ENCODE peak calls at places on chromosomes 4 and X, in four cellular contexts. One of them, this sample, is unnamed.

GRCh38 chr4:152460488-152460887 is 75.4 kb downstream of the FBXW7 start:
- DNase-seq in neural crest cell: no peak
- DNase-seq in GM13976: no peak
- DNase-seq in left ventricle myocardium inferior: no peak
- DNase-seq in this sample: peak

GRCh38 chr4:112213091-112213490 is 18.5 kb upstream of the AP1AR start:
- DNase-seq in neural crest cell: no peak
- DNase-seq in GM13976: no peak
- DNase-seq in left ventricle myocardium inferior: no peak
- DNase-seq in this sample: no peak

GRCh38 chr4:27764526-27764837 is 903.8 kb downstream of the STIM2 start:
- DNase-seq in neural crest cell: no peak
- DNase-seq in GM13976: no peak
- DNase-seq in left ventricle myocardium inferior: no peak
- DNase-seq in this sample: no peak

GRCh38 chr4:53905281-53905934 is 159.0 kb downstream of the CHIC2 start:
- DNase-seq in neural crest cell: no peak
- DNase-seq in GM13976: no peak
- DNase-seq in left ventricle myocardium inferior: no peak
- DNase-seq in this sample: no peak

GRCh38 chrX:2694868-2695267 is 3.8 kb downstream of the CD99 start:
- DNase-seq in neural crest cell: no peak
- DNase-seq in GM13976: no peak
- DNase-seq in left ventricle myocardium inferior: no peak
- DNase-seq in this sample: no peak

GRCh38 chrX:145729635-145730034 is 88.0 kb upstream of the SLITRK2 start:
- DNase-seq in neural crest cell: no peak
- DNase-seq in GM13976: no peak
- DNase-seq in left ventricle myocardium inferior: no peak
- DNase-seq in this sample: no peak

GRCh38 chr4:87543835-87544461 is 14.8 kb upstream of the SPARCL1 start:
- DNase-seq in neural crest cell: no peak
- DNase-seq in GM13976: no peak
- DNase-seq in left ventricle myocardium inferior: no peak
- DNase-seq in this sample: no peak

GRCh38 chr4:183348706-183349659 is 26.8 kb upstream of the CLDN24 start:
- DNase-seq in neural crest cell: no peak
- DNase-seq in GM13976: no peak
- DNase-seq in left ventricle myocardium inferior: no peak
- DNase-seq in this sample: no peak

GRCh38 chr4:172698256-172698655 is 470.4 kb upstream of the GALNT7 start:
- DNase-seq in neural crest cell: no peak
- DNase-seq in GM13976: no peak
- DNase-seq in left ventricle myocardium inferior: no peak
- DNase-seq in this sample: no peak

GRCh38 chrX:119989905-119990408 is 46.4 kb upstream of the NKAP start:
- DNase-seq in neural crest cell: no peak
- DNase-seq in GM13976: no peak
- DNase-seq in left ventricle myocardium inferior: no peak
- DNase-seq in this sample: no peak

GRCh38 chr4:139655116-139655515 is 10.5 kb upstream of the MGST2 start:
- DNase-seq in neural crest cell: no peak
- DNase-seq in GM13976: no peak
- DNase-seq in left ventricle myocardium inferior: no peak
- DNase-seq in this sample: no peak

GRCh38 chrX:15686818-15687685 is 22.4 kb upstream of the CLTRN start:
- DNase-seq in neural crest cell: peak
- DNase-seq in GM13976: peak
- DNase-seq in left ventricle myocardium inferior: no peak
- DNase-seq in this sample: peak

GRCh38 chr4:38948551-38948950 is 80.9 kb downstream of the FAM114A1 start:
- DNase-seq in neural crest cell: no peak
- DNase-seq in GM13976: no peak
- DNase-seq in left ventricle myocardium inferior: no peak
- DNase-seq in this sample: no peak

GRCh38 chr4:101730291-101731117 is 60.0 kb upstream of the BANK1 start:
- DNase-seq in neural crest cell: peak
- DNase-seq in GM13976: peak
- DNase-seq in left ventricle myocardium inferior: peak
- DNase-seq in this sample: peak

GRCh38 chrX:150032742-150033141 is 94.5 kb upstream of the EOLA2 start:
- DNase-seq in neural crest cell: no peak
- DNase-seq in GM13976: no peak
- DNase-seq in left ventricle myocardium inferior: no peak
- DNase-seq in this sample: no peak

GRCh38 chr4:144374065-144374464 is 233.5 kb upstream of the GYPA start:
- DNase-seq in neural crest cell: no peak
- DNase-seq in GM13976: peak
- DNase-seq in left ventricle myocardium inferior: no peak
- DNase-seq in this sample: peak

GRCh38 chr4:948101-948935 is 16.1 kb downstream of the TMEM175 start:
- DNase-seq in neural crest cell: no peak
- DNase-seq in GM13976: no peak
- DNase-seq in left ventricle myocardium inferior: no peak
- DNase-seq in this sample: no peak

GRCh38 chr4:114905017-114905416 is 208.4 kb downstream of the NDST4 start:
- DNase-seq in neural crest cell: no peak
- DNase-seq in GM13976: no peak
- DNase-seq in left ventricle myocardium inferior: no peak
- DNase-seq in this sample: no peak

GRCh38 chr4:74096265-74096980 is 2.6 kb downstream of the CXCL2 start:
- DNase-seq in neural crest cell: no peak
- DNase-seq in GM13976: no peak
- DNase-seq in left ventricle myocardium inferior: no peak
- DNase-seq in this sample: no peak

GRCh38 chrX:115142057-115142456 is 47.2 kb upstream of the RBMXL3 start:
- DNase-seq in neural crest cell: no peak
- DNase-seq in GM13976: no peak
- DNase-seq in left ventricle myocardium inferior: no peak
- DNase-seq in this sample: no peak

GRCh38 chr4:67558493-67558892 is at the start of gene STAP1:
- DNase-seq in neural crest cell: no peak
- DNase-seq in GM13976: no peak
- DNase-seq in left ventricle myocardium inferior: no peak
- DNase-seq in this sample: no peak
- TF ChIP-seq CTCF in neural crest cell: no peak
- TF ChIP-seq CTCF in GM13976: peak
- TF ChIP-seq CTCF in left ventricle myocardium inferior: no peak
- TF ChIP-seq CTCF in this sample: peak

GRCh38 chr4:121306932-121307331 is 73.9 kb downstream of the QRFPR start:
- DNase-seq in neural crest cell: no peak
- DNase-seq in GM13976: no peak
- DNase-seq in left ventricle myocardium inferior: no peak
- DNase-seq in this sample: no peak

GRCh38 chr4:121304843-121305348 is 75.9 kb downstream of the QRFPR start:
- DNase-seq in neural crest cell: no peak
- DNase-seq in GM13976: no peak
- DNase-seq in left ventricle myocardium inferior: no peak
- DNase-seq in this sample: no peak

GRCh38 chr4:121308328-121308663 is 72.5 kb downstream of the QRFPR start:
- DNase-seq in neural crest cell: no peak
- DNase-seq in GM13976: no peak
- DNase-seq in left ventricle myocardium inferior: no peak
- DNase-seq in this sample: no peak

GRCh38 chr4:121308828-121309227 is 72.0 kb downstream of the QRFPR start:
- DNase-seq in neural crest cell: no peak
- DNase-seq in GM13976: no peak
- DNase-seq in left ventricle myocardium inferior: no peak
- DNase-seq in this sample: no peak

GRCh38 chr4:121307441-121308327 is 73.1 kb downstream of the QRFPR start:
- DNase-seq in neural crest cell: no peak
- DNase-seq in GM13976: peak
- DNase-seq in left ventricle myocardium inferior: no peak
- DNase-seq in this sample: peak
- TF ChIP-seq CTCF in neural crest cell: peak
- TF ChIP-seq CTCF in GM13976: peak
- TF ChIP-seq CTCF in left ventricle myocardium inferior: peak
- TF ChIP-seq CTCF in this sample: peak

DNA sequence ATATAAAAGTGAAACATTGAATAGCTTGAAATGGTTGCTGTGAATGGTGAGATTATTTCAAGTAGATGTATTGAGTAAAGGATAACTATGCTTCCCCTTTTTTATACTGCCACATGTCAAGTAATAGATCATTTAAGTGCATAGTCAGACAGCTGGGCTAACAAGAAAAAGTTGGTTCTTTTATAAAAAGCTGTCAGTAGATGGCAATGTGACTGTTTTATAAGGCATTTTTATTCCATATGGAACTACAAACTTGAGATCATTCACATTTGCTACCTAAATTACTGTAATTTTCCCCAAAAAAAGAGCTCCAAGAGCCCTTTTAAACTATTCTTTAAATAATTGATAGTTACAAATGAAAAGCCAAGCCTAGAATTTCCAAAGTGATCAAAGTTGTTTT is 831.0 kb downstream of the C4orf33 start:
- DNase-seq in neural crest cell: no peak
- DNase-seq in GM13976: no peak
- DNase-seq in left ventricle myocardium inferior: no peak
- DNase-seq in this sample: no peak
- TF ChIP-seq CTCF in neural crest cell: peak
- TF ChIP-seq CTCF in GM13976: no peak
- TF ChIP-seq CTCF in left ventricle myocardium inferior: no peak
- TF ChIP-seq CTCF in this sample: peak

GRCh38 chr4:186946682-186947294 is 223.1 kb upstream of the FAT1 start:
- DNase-seq in neural crest cell: no peak
- DNase-seq in GM13976: no peak
- DNase-seq in left ventricle myocardium inferior: no peak
- DNase-seq in this sample: no peak
- TF ChIP-seq CTCF in neural crest cell: peak
- TF ChIP-seq CTCF in GM13976: no peak
- TF ChIP-seq CTCF in left ventricle myocardium inferior: no peak
- TF ChIP-seq CTCF in this sample: no peak

GRCh38 chr4:113278324-113278934 is 229.0 kb downstream of the ANK2 start:
- DNase-seq in neural crest cell: peak
- DNase-seq in GM13976: peak
- DNase-seq in left ventricle myocardium inferior: peak
- DNase-seq in this sample: peak
- TF ChIP-seq CTCF in neural crest cell: peak
- TF ChIP-seq CTCF in GM13976: peak
- TF ChIP-seq CTCF in left ventricle myocardium inferior: peak
- TF ChIP-seq CTCF in this sample: peak

GRCh38 chrX:47179221-47179927 is 14.3 kb upstream of the UBA1 start:
- DNase-seq in neural crest cell: no peak
- DNase-seq in GM13976: no peak
- DNase-seq in left ventricle myocardium inferior: peak
- DNase-seq in this sample: no peak
- TF ChIP-seq CTCF in neural crest cell: no peak
- TF ChIP-seq CTCF in GM13976: no peak
- TF ChIP-seq CTCF in left ventricle myocardium inferior: no peak
- TF ChIP-seq CTCF in this sample: no peak

DNA sequence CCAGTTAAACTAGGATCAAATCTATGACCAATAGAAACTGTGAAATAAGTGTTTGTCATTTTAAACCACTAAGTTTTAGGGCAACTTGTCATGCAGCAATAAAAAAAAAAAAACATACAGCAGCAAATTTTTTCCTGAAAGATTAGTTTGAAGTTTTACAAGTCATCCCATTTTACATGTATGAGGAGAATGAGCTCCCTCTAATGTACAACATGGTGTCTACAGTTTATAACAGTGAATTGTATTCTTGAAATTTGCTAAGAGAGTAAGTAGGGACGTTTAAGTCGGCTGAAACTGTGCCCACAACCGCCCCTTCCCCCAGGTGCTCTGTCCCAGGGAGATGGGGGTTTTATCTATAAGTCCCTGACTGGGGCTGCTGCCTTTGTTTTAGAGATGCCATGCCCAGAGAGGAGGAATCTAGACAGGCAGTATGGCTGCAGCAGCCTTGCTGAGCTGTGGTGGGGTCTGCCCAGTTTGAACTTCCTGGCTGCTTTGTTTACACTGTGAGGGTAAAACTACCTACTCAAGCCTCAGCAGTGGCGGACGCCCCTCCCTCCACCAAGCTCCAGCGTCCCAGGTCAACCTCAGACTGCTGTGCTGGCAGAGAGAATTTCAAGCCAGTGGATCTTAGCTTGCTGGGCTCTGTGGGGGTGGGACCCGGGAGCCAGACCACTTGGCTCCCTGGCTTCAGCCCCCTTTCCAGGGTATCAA is 499.3 kb upstream of the CT83 start:
- DNase-seq in neural crest cell: no peak
- DNase-seq in GM13976: no peak
- DNase-seq in left ventricle myocardium inferior: no peak
- DNase-seq in this sample: no peak
- TF ChIP-seq CTCF in neural crest cell: peak
- TF ChIP-seq CTCF in GM13976: no peak
- TF ChIP-seq CTCF in left ventricle myocardium inferior: no peak
- TF ChIP-seq CTCF in this sample: no peak

GRCh38 chr4:1979477-1980196 is 29.1 kb downstream of the NELFA start:
- DNase-seq in neural crest cell: no peak
- DNase-seq in GM13976: no peak
- DNase-seq in left ventricle myocardium inferior: no peak
- DNase-seq in this sample: no peak
- TF ChIP-seq CTCF in neural crest cell: no peak
- TF ChIP-seq CTCF in GM13976: no peak
- TF ChIP-seq CTCF in left ventricle myocardium inferior: no peak
- TF ChIP-seq CTCF in this sample: no peak

DNA sequence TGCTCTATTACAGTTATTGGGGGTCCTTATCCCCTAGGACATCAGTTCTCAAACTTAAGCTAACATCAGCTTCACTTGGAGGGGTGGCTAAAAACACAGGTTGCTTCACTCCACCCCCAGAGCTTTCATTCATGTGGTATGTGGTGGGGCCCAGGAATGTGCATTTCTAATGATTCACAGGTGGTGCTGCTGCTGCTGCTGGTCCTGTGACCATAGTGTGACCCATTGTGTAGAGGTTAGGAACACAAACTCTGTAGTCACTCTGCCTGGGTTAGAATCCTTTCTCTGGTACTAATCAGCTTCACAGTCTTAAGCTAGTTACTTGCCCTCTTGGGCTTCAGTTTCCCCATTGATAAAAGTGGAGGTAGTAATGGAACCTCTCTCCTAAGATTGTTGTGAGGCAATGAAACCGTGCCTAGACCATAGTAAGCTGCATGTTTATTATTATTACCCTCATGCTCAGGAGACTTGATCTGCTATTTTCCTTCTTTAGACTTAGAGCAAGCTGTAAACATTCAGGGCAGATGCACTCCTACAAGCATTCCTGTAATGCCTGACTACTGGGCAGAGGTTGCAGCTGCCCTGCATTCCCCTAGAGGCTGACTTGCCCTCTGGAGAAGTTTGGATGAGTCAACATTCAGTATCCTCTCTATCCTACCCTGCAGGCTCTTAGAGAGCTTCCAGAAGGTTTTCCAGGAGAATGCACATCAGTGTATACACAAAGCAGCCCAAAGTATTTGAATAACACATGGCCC is 94.1 kb upstream of the ACSL4 start:
- DNase-seq in neural crest cell: no peak
- DNase-seq in GM13976: no peak
- DNase-seq in left ventricle myocardium inferior: no peak
- DNase-seq in this sample: no peak
- TF ChIP-seq CTCF in neural crest cell: no peak
- TF ChIP-seq CTCF in GM13976: no peak
- TF ChIP-seq CTCF in left ventricle myocardium inferior: no peak
- TF ChIP-seq CTCF in this sample: no peak

GRCh38 chr4:151408630-151409469 is at the start of gene FHIP1A:
- DNase-seq in neural crest cell: peak
- DNase-seq in GM13976: peak
- DNase-seq in left ventricle myocardium inferior: peak
- DNase-seq in this sample: peak
- TF ChIP-seq CTCF in neural crest cell: peak
- TF ChIP-seq CTCF in GM13976: no peak
- TF ChIP-seq CTCF in left ventricle myocardium inferior: peak
- TF ChIP-seq CTCF in this sample: no peak